ENCODE peak calls at places on chromosomes 2 and 18, in five cellular contexts. One of them, this sample, is unnamed.

GRCh38 chr2:5798083-5798482 is 105.9 kb downstream of the SOX11 start:
- DNase-seq in IMR-90: peak; percentile 97
- DNase-seq in LNCaP clone FGC: no peak
- DNase-seq in tibial artery: no peak
- DNase-seq in A549: no peak
- DNase-seq in this sample: no peak

GRCh38 chr2:170972508-170973224 is 43.6 kb downstream of the GORASP2 start:
- DNase-seq in IMR-90: no peak
- DNase-seq in LNCaP clone FGC: no peak
- DNase-seq in tibial artery: no peak
- DNase-seq in A549: no peak
- DNase-seq in this sample: no peak

GRCh38 chr2:19187323-19188020 is 171.0 kb downstream of the OSR1 start:
- DNase-seq in IMR-90: peak; percentile 85
- DNase-seq in LNCaP clone FGC: no peak
- DNase-seq in tibial artery: no peak
- DNase-seq in A549: no peak
- DNase-seq in this sample: no peak

GRCh38 chr2:163682695-163683094 is 53.1 kb downstream of the FIGN start:
- DNase-seq in IMR-90: peak; percentile 55
- DNase-seq in LNCaP clone FGC: no peak
- DNase-seq in tibial artery: no peak
- DNase-seq in A549: no peak
- DNase-seq in this sample: no peak

GRCh38 chr2:224958466-224958857 is 83.8 kb downstream of the DOCK10 start:
- DNase-seq in IMR-90: peak; percentile 29
- DNase-seq in LNCaP clone FGC: no peak
- DNase-seq in tibial artery: no peak
- DNase-seq in A549: no peak
- DNase-seq in this sample: no peak

GRCh38 chr2:100036793-100037192 is 105.6 kb downstream of the AFF3 start:
- DNase-seq in IMR-90: no peak
- DNase-seq in LNCaP clone FGC: no peak
- DNase-seq in tibial artery: no peak
- DNase-seq in A549: no peak
- DNase-seq in this sample: no peak

GRCh38 chr2:196105956-196106355 is 37.3 kb upstream of the DNAH7 start:
- DNase-seq in IMR-90: no peak
- DNase-seq in LNCaP clone FGC: no peak
- DNase-seq in tibial artery: no peak
- DNase-seq in A549: no peak
- DNase-seq in this sample: no peak

GRCh38 chr2:191582355-191582754 is 95.6 kb upstream of the NABP1 start:
- DNase-seq in IMR-90: peak; percentile 87
- DNase-seq in LNCaP clone FGC: peak; percentile 4
- DNase-seq in tibial artery: no peak
- DNase-seq in A549: peak; percentile 12
- DNase-seq in this sample: no peak

GRCh38 chr18:36066001-36066400 is 1.4 kb downstream of the RPRD1A start:
- DNase-seq in IMR-90: peak; percentile 67
- DNase-seq in LNCaP clone FGC: peak; percentile 44
- DNase-seq in tibial artery: no peak
- DNase-seq in A549: no peak
- DNase-seq in this sample: no peak

GRCh38 chr2:168138369-168138768 is 109.0 kb downstream of the STK39 start:
- DNase-seq in IMR-90: no peak
- DNase-seq in LNCaP clone FGC: no peak
- DNase-seq in tibial artery: no peak
- DNase-seq in A549: no peak
- DNase-seq in this sample: no peak

GRCh38 chr2:47313141-47313691 is 89.7 kb upstream of the MSH2 start:
- DNase-seq in IMR-90: no peak
- DNase-seq in LNCaP clone FGC: no peak
- DNase-seq in tibial artery: no peak
- DNase-seq in A549: peak; percentile 76
- DNase-seq in this sample: no peak

GRCh38 chr2:238231251-238231793 is 8.5 kb downstream of the HES6 start:
- DNase-seq in IMR-90: peak; percentile 44
- DNase-seq in LNCaP clone FGC: no peak
- DNase-seq in tibial artery: peak; percentile 74
- DNase-seq in A549: no peak
- DNase-seq in this sample: peak; percentile 49

GRCh38 chr2:76391663-76392062 is 680.9 kb upstream of the GCFC2 start:
- DNase-seq in IMR-90: no peak
- DNase-seq in LNCaP clone FGC: no peak
- DNase-seq in tibial artery: no peak
- DNase-seq in A549: no peak
- DNase-seq in this sample: no peak

GRCh38 chr2:19488009-19488691 is 129.7 kb upstream of the OSR1 start:
- DNase-seq in IMR-90: peak; percentile 61
- DNase-seq in LNCaP clone FGC: no peak
- DNase-seq in tibial artery: no peak
- DNase-seq in A549: peak; percentile 43
- DNase-seq in this sample: no peak

GRCh38 chr2:88170472-88170892 is 336 bp downstream of the THNSL2 start:
- DNase-seq in IMR-90: no peak
- DNase-seq in LNCaP clone FGC: no peak
- DNase-seq in tibial artery: no peak
- DNase-seq in A549: no peak
- DNase-seq in this sample: no peak

GRCh38 chr2:236798491-236798890 is 228.9 kb downstream of the ACKR3 start:
- DNase-seq in IMR-90: no peak
- DNase-seq in LNCaP clone FGC: no peak
- DNase-seq in tibial artery: no peak
- DNase-seq in A549: no peak
- DNase-seq in this sample: no peak

GRCh38 chr18:58580623-58581022 is 48.3 kb downstream of the ALPK2 start:
- DNase-seq in IMR-90: peak; percentile 60
- DNase-seq in LNCaP clone FGC: no peak
- DNase-seq in tibial artery: no peak
- DNase-seq in A549: no peak
- DNase-seq in this sample: no peak

GRCh38 chr2:41932241-41933034 is 115.4 kb upstream of the PKDCC start:
- DNase-seq in IMR-90: peak; percentile 93
- DNase-seq in LNCaP clone FGC: no peak
- DNase-seq in tibial artery: peak; percentile 74
- DNase-seq in A549: no peak
- DNase-seq in this sample: no peak

GRCh38 chr2:95760839-95761525 is 169.2 kb downstream of the TRIM43 start:
- DNase-seq in IMR-90: peak; percentile 88
- DNase-seq in LNCaP clone FGC: no peak
- DNase-seq in tibial artery: no peak
- DNase-seq in A549: peak; percentile 1
- DNase-seq in this sample: no peak

GRCh38 chr2:49598231-49598630 is 443.9 kb upstream of the FSHR start:
- DNase-seq in IMR-90: no peak
- DNase-seq in LNCaP clone FGC: no peak
- DNase-seq in tibial artery: no peak
- DNase-seq in A549: no peak
- DNase-seq in this sample: no peak

GRCh38 chr2:33298233-33298632 is 178.2 kb upstream of the RASGRP3 start:
- DNase-seq in IMR-90: peak; percentile 79
- DNase-seq in LNCaP clone FGC: no peak
- DNase-seq in tibial artery: no peak
- DNase-seq in A549: no peak
- DNase-seq in this sample: peak; percentile 54

GRCh38 chr2:181673178-181673577 is 7.1 kb downstream of the NEUROD1 start:
- DNase-seq in IMR-90: no peak
- DNase-seq in LNCaP clone FGC: no peak
- DNase-seq in tibial artery: no peak
- DNase-seq in A549: no peak
- DNase-seq in this sample: no peak

GRCh38 chr18:31970617-31971016 is 27.7 kb upstream of the TRAPPC8 start:
- DNase-seq in IMR-90: no peak
- DNase-seq in LNCaP clone FGC: no peak
- DNase-seq in tibial artery: no peak
- DNase-seq in A549: no peak
- DNase-seq in this sample: no peak

GRCh38 chr2:1854747-1855146 is 110.4 kb upstream of the PXDN start:
- DNase-seq in IMR-90: peak; percentile 11
- DNase-seq in LNCaP clone FGC: no peak
- DNase-seq in tibial artery: no peak
- DNase-seq in A549: peak; percentile 55
- DNase-seq in this sample: no peak

GRCh38 chr2:26144031-26144430 is 28.9 kb upstream of the GAREM2 start:
- DNase-seq in IMR-90: no peak
- DNase-seq in LNCaP clone FGC: no peak
- DNase-seq in tibial artery: no peak
- DNase-seq in A549: no peak
- DNase-seq in this sample: no peak

GRCh38 chr2:159640176-159640575 is 23.8 kb upstream of the BAZ2B start:
- DNase-seq in IMR-90: no peak
- DNase-seq in LNCaP clone FGC: no peak
- DNase-seq in tibial artery: no peak
- DNase-seq in A549: no peak
- DNase-seq in this sample: no peak

GRCh38 chr2:173999272-173999671 is 34.1 kb upstream of the SP3 start:
- DNase-seq in IMR-90: no peak
- DNase-seq in LNCaP clone FGC: no peak
- DNase-seq in tibial artery: peak; percentile 57
- DNase-seq in A549: no peak
- DNase-seq in this sample: no peak

GRCh38 chr18:70221156-70221910 is 15.8 kb upstream of the RTTN start:
- DNase-seq in IMR-90: no peak
- DNase-seq in LNCaP clone FGC: peak; percentile 56
- DNase-seq in tibial artery: no peak
- DNase-seq in A549: no peak
- DNase-seq in this sample: peak; percentile 66

GRCh38 chr2:164826293-164827243 is 15.1 kb downstream of the COBLL1 start:
- DNase-seq in IMR-90: peak; percentile 13
- DNase-seq in LNCaP clone FGC: peak; percentile 93
- DNase-seq in tibial artery: peak; percentile 69
- DNase-seq in A549: no peak
- DNase-seq in this sample: no peak

GRCh38 chr2:27408601-27409320 is 630 bp downstream of the PPM1G start:
- DNase-seq in IMR-90: no peak
- DNase-seq in LNCaP clone FGC: no peak
- DNase-seq in tibial artery: no peak
- DNase-seq in A549: peak; percentile 35
- DNase-seq in this sample: no peak

GRCh38 chr2:68837861-68838341 is 33.3 kb downstream of the BMP10 start:
- DNase-seq in IMR-90: peak; percentile 85
- DNase-seq in LNCaP clone FGC: peak; percentile 63
- DNase-seq in tibial artery: no peak
- DNase-seq in A549: no peak
- DNase-seq in this sample: no peak

GRCh38 chr2:238689871-238690672 is 157.8 kb upstream of the TWIST2 start:
- DNase-seq in IMR-90: no peak
- DNase-seq in LNCaP clone FGC: no peak
- DNase-seq in tibial artery: no peak
- DNase-seq in A549: no peak
- DNase-seq in this sample: no peak

GRCh38 chr18:27887711-27888495 is 289.0 kb downstream of the CDH2 start:
- DNase-seq in IMR-90: peak; percentile 6
- DNase-seq in LNCaP clone FGC: no peak
- DNase-seq in tibial artery: no peak
- DNase-seq in A549: no peak
- DNase-seq in this sample: no peak

GRCh38 chr18:3747176-3747973 is 297.4 kb downstream of the TGIF1 start:
- DNase-seq in IMR-90: peak; percentile 77
- DNase-seq in LNCaP clone FGC: no peak
- DNase-seq in tibial artery: peak; percentile 48
- DNase-seq in A549: no peak
- DNase-seq in this sample: no peak

GRCh38 chr18:3741333-3741732 is 291.4 kb downstream of the TGIF1 start:
- DNase-seq in IMR-90: no peak
- DNase-seq in LNCaP clone FGC: no peak
- DNase-seq in tibial artery: no peak
- DNase-seq in A549: no peak
- DNase-seq in this sample: no peak

GRCh38 chr18:3748081-3748480 is 298.1 kb downstream of the TGIF1 start:
- DNase-seq in IMR-90: no peak
- DNase-seq in LNCaP clone FGC: no peak
- DNase-seq in tibial artery: no peak
- DNase-seq in A549: no peak
- DNase-seq in this sample: no peak

GRCh38 chr18:3742541-3742940 is 292.6 kb downstream of the TGIF1 start:
- DNase-seq in IMR-90: no peak
- DNase-seq in LNCaP clone FGC: no peak
- DNase-seq in tibial artery: no peak
- DNase-seq in A549: no peak
- DNase-seq in this sample: no peak
- H3K4me3 ChIP-seq in IMR-90: no peak overlapping the region
- H3K4me3 ChIP-seq in LNCaP clone FGC: no peak overlapping the region
- H3K4me3 ChIP-seq in tibial artery: no peak overlapping the region
- H3K4me3 ChIP-seq in A549: no peak overlapping the region
- H3K4me3 ChIP-seq in this sample: no peak overlapping the region

GRCh38 chr2:132909427-132909826 is 239.4 kb upstream of the LYPD1 start:
- DNase-seq in IMR-90: peak; percentile 68
- DNase-seq in LNCaP clone FGC: no peak
- DNase-seq in tibial artery: no peak
- DNase-seq in A549: no peak
- DNase-seq in this sample: no peak
- TF ChIP-seq CTCF in IMR-90: no peak
- TF ChIP-seq CTCF in LNCaP clone FGC: no peak
- TF ChIP-seq CTCF in tibial artery: no peak
- TF ChIP-seq CTCF in A549: no peak
- TF ChIP-seq CTCF in this sample: no peak

DNA sequence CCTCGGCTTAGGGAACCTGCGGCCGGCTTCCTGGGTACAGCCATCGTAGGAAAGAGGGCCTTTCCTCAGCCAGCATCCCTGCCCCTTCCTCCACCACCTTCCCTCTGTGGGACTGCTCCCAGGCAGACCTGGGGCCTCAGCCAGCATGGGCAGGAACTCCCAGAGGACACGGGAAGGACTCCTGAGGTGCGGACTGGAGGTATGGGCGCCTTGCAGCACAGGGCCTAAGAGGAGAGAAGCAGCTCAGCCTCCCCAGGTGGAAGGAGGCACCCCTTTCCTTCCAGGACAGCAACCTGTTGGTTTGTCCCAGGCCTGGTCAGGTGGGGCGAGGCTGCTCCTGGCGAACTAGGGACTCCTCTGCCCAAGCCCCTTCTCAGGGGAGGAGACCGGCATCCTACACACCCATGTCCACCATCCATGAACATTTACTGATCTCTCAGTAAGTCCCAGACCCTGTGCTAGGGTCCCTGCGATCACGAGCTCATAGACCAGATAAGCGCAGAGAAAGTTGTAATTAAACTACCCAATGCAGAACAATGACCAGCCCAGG is 98.9 kb upstream of the ID2 start:
- DNase-seq in IMR-90: no peak
- DNase-seq in LNCaP clone FGC: no peak
- DNase-seq in tibial artery: no peak
- DNase-seq in A549: no peak
- DNase-seq in this sample: no peak
- H3K4me3 ChIP-seq in IMR-90: no peak overlapping the region
- H3K4me3 ChIP-seq in LNCaP clone FGC: no peak overlapping the region
- H3K4me3 ChIP-seq in tibial artery: no peak overlapping the region
- H3K4me3 ChIP-seq in A549: no peak overlapping the region
- H3K4me3 ChIP-seq in this sample: no peak overlapping the region

DNA sequence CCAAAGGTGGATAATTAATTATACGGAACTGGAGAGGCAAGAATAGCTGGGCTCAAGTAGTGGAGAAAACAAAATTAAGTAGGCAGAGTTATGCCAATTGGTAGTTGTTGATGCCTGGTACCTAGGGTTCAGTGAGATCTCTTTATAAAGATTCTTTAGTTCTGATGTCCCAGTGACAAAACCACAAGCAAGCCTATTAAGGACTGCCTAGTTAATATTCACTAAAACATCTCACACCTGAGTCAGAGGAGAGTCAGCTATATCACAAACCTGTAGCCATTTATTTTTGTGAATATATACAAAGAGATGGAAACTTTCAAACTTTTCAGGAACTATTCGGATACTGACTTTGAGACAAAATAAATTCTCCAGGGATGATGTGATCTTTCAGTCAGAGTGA is 213.9 kb upstream of the CYP26B1 start:
- DNase-seq in IMR-90: no peak
- DNase-seq in LNCaP clone FGC: no peak
- DNase-seq in tibial artery: no peak
- DNase-seq in A549: no peak
- DNase-seq in this sample: no peak
- TF ChIP-seq CTCF in IMR-90: no peak
- TF ChIP-seq CTCF in LNCaP clone FGC: no peak
- TF ChIP-seq CTCF in tibial artery: no peak
- TF ChIP-seq CTCF in A549: no peak
- TF ChIP-seq CTCF in this sample: no peak